ENCODE peak calls at places on chromosomes 6 and 20, in seven cellular contexts. U, I, J, N, A, B and T are unnamed samples.

GRCh38 chr6:52724406-52725121 is 38.7 kb downstream of the GSTA2 start:
- DNase-seq in A (peak), N (peak), I (peak), B (peak), J (peak), U (peak), T (peak)

GRCh38 chr6:2765166-2765895 is at the start of gene WRNIP1:
- DNase-seq in A (peak), U (peak), I (peak), J (peak), B (peak), N (peak), T (peak)

GRCh38 chr6:53629862-53630532 is 35.6 kb downstream of the KLHL31 start:
- DNase-seq in J (no peak), U (no peak), N (no peak), I (no peak), A (no peak), B (no peak), T (no peak)

GRCh38 chr6:138242987-138243592 is 24.8 kb upstream of the PBOV1 start:
- DNase-seq in I (no peak), N (no peak), B (no peak), J (no peak), U (no peak), A (no peak), T (no peak)

GRCh38 chr6:133235219-133235618 is 5.9 kb upstream of the EYA4 start:
- DNase-seq in J (no peak), B (no peak), U (no peak), I (no peak), N (no peak), A (no peak), T (no peak)

GRCh38 chr6:44735631-44735963 is 348.1 kb downstream of the CDC5L start:
- DNase-seq in J (peak), U (no peak), N (no peak), A (no peak), I (no peak), B (no peak), T (peak)

GRCh38 chr6:25450469-25451198 is 171.5 kb downstream of the CARMIL1 start:
- DNase-seq in J (no peak), B (no peak), N (no peak), A (no peak), U (no peak), I (no peak), T (no peak)

GRCh38 chr20:59568509-59569024 is 35.8 kb upstream of the PHACTR3 start:
- DNase-seq in A (no peak), I (no peak), B (no peak), U (no peak), J (no peak), N (no peak), T (no peak)

GRCh38 chr20:62305765-62306431 is 3.1 kb downstream of the ADRM1 start:
- DNase-seq in J (no peak), I (no peak), U (no peak), B (no peak), N (no peak), A (no peak), T (no peak)

GRCh38 chr6:42066156-42066555 is 15.8 kb downstream of the TAF8 start:
- DNase-seq in U (no peak), J (no peak), I (no peak), A (no peak), B (no peak), N (no peak), T (no peak)

GRCh38 chr6:37287519-37288157 is 29.7 kb upstream of the TMEM217 start:
- DNase-seq in U (no peak), B (no peak), J (no peak), N (no peak), I (no peak), A (no peak), T (no peak)

GRCh38 chr6:44004625-44005506 is 122.4 kb downstream of the MRPL14 start:
- DNase-seq in I (peak), J (no peak), N (no peak), A (no peak), U (no peak), B (no peak), T (peak)

GRCh38 chr6:136284909-136285308 is 4.7 kb downstream of the BCLAF1 start:
- DNase-seq in U (no peak), B (no peak), N (no peak), I (no peak), J (no peak), A (no peak), T (peak)

GRCh38 chr6:105795913-105796517 is 290.1 kb upstream of the PRDM1 start:
- DNase-seq in B (no peak), U (peak), N (no peak), A (no peak), J (no peak), I (no peak), T (peak)